ENCODE peak calls at places on chromosomes 4 and X, in nine cellular contexts. V is BJ, O is choroid plexus epithelial cell, N is tibial nerve, T is pancreas, E is prostate gland, U is lung, I is left lung, Y is astrocyte. S is an unnamed sample.

GRCh38 chrX:31323658-31324057 is 251.8 kb upstream of the FTHL17 start:
- DNase-seq in V (no peak), O (no peak), N (no peak), T (no peak), E (no peak), U (no peak), I (no peak), Y (no peak), S (no peak)

GRCh38 chrX:155001873-155002272 is 20.6 kb downstream of the F8 start:
- DNase-seq in V (no peak), O (no peak), N (no peak), T (no peak), E (no peak), U (no peak), I (no peak), Y (no peak), S (no peak)

GRCh38 chrX:100720301-100720700 is 11.6 kb downstream of the SYTL4 start:
- DNase-seq in V (no peak), O (peak), N (no peak), T (no peak), E (no peak), U (no peak), I (no peak), Y (no peak), S (no peak)

GRCh38 chr4:41358626-41359025 is 101.9 kb downstream of the UCHL1 start:
- DNase-seq in V (no peak), O (no peak), N (no peak), T (no peak), E (peak), U (peak), I (no peak), Y (peak), S (no peak)

GRCh38 chrX:20067709-20068315 is 48.9 kb downstream of the MAP7D2 start:
- DNase-seq in V (peak), O (peak), N (peak), T (peak), E (peak), U (peak), I (peak), Y (peak), S (peak)

GRCh38 chrX:78314561-78314960 is 12.8 kb downstream of the CYSLTR1 start:
- DNase-seq in V (no peak), O (no peak), N (no peak), T (no peak), E (no peak), U (no peak), I (no peak), Y (no peak), S (no peak)

GRCh38 chrX:146278381-146278780 is 460.8 kb downstream of the SLITRK2 start:
- DNase-seq in V (no peak), O (no peak), N (no peak), T (no peak), E (no peak), U (no peak), I (no peak), Y (no peak), S (no peak)

GRCh38 chr4:2266181-2266580 is 4.3 kb upstream of the MXD4 start:
- DNase-seq in V (no peak), O (peak), N (peak), T (peak), E (peak), U (no peak), I (peak), Y (peak), S (no peak)

GRCh38 chr4:171676555-171677215 is 136.5 kb upstream of the GALNTL6 start:
- DNase-seq in V (no peak), O (no peak), N (no peak), T (no peak), E (no peak), U (no peak), I (no peak), Y (no peak), S (no peak)

DNA sequence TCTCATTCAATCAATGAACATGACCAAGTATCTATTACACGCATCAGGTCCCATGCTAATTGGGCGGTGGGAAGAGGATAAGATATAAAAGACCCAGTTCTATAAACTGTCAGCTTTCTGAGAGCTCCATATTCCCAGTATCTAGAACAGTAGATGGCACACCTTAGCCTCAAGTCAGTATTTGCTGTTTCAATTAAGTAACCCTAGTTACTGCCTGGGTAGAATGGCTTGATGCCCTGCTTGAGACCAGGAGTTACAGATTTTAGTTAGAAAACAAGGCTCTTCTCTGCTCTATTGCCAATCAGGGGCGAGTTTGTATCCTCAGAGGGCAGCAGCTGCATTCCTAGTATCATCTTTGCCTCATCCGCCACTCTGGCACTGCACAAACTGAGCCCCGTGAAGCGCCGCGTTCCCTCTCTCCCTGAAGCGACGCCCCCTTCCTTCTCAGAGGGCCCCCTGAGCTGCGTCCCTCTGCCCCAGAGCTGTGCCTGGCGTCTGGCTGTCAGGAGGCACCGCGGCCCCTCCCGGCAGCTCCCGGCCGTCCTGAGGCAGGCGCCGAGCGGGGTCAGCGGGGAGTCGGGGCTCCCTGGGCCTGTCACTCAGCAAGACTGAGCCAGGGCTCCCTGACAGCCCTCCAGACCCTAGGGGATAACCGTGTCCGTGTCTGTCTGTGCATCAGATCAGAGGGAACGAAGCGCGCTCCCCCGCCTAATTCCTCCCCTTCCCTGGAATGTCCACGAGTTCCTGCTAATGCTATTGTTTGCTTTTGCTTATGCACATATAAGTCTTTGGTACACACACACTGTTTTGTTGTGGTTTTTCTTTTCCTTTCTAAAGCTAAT is 212.4 kb upstream of the TTC29 start:
- DNase-seq in V (no peak), O (peak), N (no peak), T (no peak), E (no peak), U (no peak), I (peak), Y (peak), S (peak)
- TF ChIP-seq CTCF in V (no peak), O (no peak), N (no peak), T (no peak), E (no peak), U (no peak), I (no peak), Y (no peak), S (peak)

GRCh38 chr4:114905017-114905416 is 208.4 kb downstream of the NDST4 start:
- DNase-seq in V (no peak), O (no peak), N (no peak), T (no peak), E (no peak), U (no peak), I (no peak), Y (no peak), S (no peak)

DNA sequence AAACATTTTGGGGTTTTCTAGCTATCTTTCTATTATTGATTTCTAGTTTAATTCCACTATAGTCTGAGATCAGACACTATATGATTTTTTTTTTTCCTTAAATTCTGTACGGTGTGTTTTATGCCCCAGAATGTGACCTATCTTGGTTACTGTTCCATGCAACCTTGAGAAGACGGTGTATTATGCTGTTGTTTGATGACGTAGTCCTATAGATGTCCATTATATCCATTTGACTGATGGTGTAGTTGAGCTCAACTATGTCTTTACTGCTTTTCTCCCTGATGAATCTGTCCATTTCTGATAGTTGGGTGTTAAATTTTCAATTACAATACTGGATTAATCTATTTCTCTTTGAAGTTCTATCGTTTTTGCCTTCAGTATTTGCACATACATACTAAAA is 212.5 kb downstream of the NDST4 start:
- DNase-seq in V (no peak), O (no peak), N (no peak), T (no peak), E (no peak), U (no peak), I (no peak), Y (no peak), S (no peak)
- H3K4me3 ChIP-seq in V (no peak), O (no peak), N (no peak), T (no peak), E (no peak), U (no peak), I (no peak), Y (no peak), S (no peak)

GRCh38 chr4:110347805-110348204 is 128.2 kb upstream of the ENPEP start:
- DNase-seq in V (no peak), O (peak), N (no peak), T (no peak), E (no peak), U (no peak), I (no peak), Y (no peak), S (no peak)

GRCh38 chr4:110348711-110349383 is 127.1 kb upstream of the ENPEP start:
- DNase-seq in V (no peak), O (no peak), N (no peak), T (no peak), E (no peak), U (no peak), I (no peak), Y (no peak), S (no peak)

DNA sequence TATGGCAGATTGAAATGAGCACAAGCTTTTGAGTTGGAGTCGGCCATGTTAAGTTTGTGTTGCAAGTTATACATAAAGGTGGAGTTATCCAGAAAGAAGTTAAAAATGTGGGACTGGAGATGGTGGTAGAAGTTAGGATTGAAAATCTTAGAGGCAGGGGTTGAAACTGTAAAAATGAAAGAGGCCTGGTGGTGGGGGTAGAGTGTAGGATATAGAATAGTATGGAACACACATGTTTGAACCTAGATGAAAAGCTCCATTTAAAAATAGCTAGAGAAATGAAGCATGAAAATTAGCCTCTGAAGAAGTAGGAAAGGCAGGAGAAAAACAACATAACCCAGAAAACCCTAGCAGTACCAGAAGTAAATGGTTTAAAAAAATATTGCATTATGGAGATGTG is 131.8 kb upstream of the ENPEP start:
- DNase-seq in V (no peak), O (peak), N (no peak), T (no peak), E (no peak), U (no peak), I (no peak), Y (no peak), S (no peak)
- TF ChIP-seq CTCF in V (peak), O (peak), N (no peak), T (no peak), E (no peak), U (no peak), I (no peak), Y (peak), S (peak)

GRCh38 chrX:24190500-24191156 is 41.1 kb downstream of the ZFX start:
- DNase-seq in V (no peak), O (peak), N (no peak), T (no peak), E (no peak), U (no peak), I (no peak), Y (peak), S (no peak)
- H3K4me3 ChIP-seq in V (no peak), O (no peak), N (no peak), T (no peak), E (no peak), U (no peak), I (no peak), Y (no peak), S (no peak)

GRCh38 chrX:109049416-109049815 is 313.1 kb upstream of the IRS4 start:
- DNase-seq in V (no peak), O (no peak), N (no peak), T (no peak), E (no peak), U (no peak), I (no peak), Y (no peak), S (no peak)

DNA sequence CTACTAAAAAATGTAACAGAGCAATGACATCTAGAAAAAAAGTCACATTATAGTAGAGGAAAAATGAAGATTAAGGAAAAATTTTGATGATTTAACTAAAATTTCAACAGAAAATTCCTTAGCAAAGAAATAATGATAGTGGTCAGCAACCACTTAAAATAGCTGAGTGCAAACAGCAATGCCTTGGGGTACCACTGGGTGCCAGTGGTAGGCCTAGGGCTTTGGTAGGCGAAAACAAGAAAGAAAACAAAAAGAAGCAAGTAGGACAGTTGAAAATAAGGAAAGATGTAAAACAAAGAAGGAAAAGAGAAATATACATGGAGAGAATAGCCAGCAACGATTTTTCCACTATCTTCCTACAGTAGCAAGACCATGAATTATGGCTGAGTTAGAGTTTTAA is 313.5 kb upstream of the IRS4 start:
- DNase-seq in V (no peak), O (peak), N (no peak), T (no peak), E (no peak), U (no peak), I (no peak), Y (no peak), S (no peak)
- TF ChIP-seq CTCF in V (no peak), O (peak), N (no peak), T (no peak), E (no peak), U (no peak), I (no peak), Y (no peak), S (no peak)

GRCh38 chrX:118520858-118521206 is 25.2 kb downstream of the DOCK11 start:
- DNase-seq in V (no peak), O (no peak), N (no peak), T (no peak), E (no peak), U (no peak), I (no peak), Y (no peak), S (no peak)
- H3K4me3 ChIP-seq in V (no peak), O (no peak), N (no peak), T (no peak), E (no peak), U (no peak), I (no peak), Y (no peak), S (no peak)

DNA sequence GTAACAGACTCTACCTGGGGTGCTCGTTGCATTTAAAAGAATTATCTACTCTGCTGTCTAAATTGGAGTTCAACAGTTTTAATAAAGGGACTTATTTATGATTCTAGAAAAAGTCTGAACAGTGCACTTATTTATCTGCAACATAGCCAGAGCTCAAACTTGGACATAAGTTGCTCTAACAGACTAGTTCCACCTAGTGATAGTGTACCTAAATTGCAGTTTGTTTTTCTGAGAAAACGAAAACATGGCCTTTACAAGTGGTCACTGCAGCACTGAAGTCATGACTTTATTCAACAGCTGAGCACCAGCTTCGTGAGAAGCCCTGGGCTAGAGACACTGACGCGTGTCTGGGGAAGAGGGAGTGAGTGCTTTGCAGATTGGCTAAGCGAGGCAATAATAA is 77.3 kb upstream of the IGSF1 start:
- DNase-seq in V (no peak), O (no peak), N (no peak), T (no peak), E (no peak), U (no peak), I (no peak), Y (no peak), S (no peak)
- TF ChIP-seq CTCF in V (no peak), O (no peak), N (no peak), T (peak), E (no peak), U (no peak), I (no peak), Y (no peak), S (no peak)

DNA sequence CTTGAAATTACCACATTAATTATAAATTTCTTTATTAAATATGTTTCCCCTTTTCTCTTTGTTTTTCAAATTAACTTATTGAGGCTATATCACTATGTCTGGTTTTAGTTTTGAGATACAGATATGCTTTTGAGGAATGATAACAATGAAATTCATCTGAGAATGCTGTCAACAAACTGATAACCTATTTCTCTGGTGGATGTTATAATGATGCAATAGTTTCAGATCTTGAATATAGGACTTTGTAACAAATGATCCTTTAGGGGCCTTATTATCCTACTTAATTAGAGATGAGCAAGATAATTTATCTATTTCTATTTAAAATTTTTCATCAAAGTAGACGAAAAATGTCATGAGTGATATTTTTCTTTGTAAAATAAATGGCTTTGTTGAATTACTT is 123.7 kb downstream of the MAGEB17 start:
- DNase-seq in V (no peak), O (no peak), N (no peak), T (no peak), E (no peak), U (no peak), I (no peak), Y (no peak), S (no peak)
- H3K4me3 ChIP-seq in V (no peak), O (no peak), N (no peak), T (no peak), E (no peak), U (no peak), I (no peak), Y (no peak), S (no peak)

DNA sequence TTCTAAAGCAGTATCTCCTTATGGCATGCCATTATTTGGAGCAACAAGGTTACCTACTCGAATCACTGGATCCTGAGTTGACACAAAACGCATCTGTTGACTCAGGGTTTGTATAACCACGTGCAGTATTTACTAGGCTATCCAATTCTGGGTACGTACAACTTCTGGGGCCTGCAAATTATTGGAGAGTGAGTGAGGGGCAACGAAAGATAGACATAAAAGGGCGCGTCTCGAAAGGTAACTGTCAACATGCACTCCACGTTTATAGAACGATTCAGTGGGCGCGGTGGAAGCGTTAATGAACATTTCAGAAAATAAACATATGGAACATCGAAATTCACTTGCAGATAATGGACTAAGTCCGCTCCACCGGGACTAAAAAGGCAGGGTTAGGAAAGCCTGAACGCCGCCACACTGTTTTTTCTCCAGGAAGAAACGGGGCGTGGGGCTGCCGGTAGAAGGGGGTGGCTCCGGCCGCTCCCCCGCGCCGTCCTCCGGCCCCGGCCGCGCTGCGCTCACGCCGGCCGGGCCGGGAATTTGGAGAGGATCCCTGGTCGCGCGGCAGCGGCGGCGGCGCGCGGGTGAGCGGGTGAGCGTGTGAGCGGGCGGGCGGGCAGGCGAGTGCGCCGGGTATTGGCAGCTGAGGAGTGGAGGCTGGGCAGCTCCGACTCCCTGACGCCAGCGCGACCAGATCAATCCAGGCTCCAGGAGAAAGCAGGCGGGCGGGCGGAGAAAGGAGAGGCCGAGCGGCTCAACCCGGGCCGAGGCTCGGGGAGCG is at the start of gene SMAD1:
- DNase-seq in V (peak), O (peak), N (peak), T (peak), E (peak), U (peak), I (peak), Y (peak), S (peak)
- TF ChIP-seq CTCF in V (no peak), O (no peak), N (no peak), T (no peak), E (peak), U (no peak), I (no peak), Y (no peak), S (no peak)

S was measured in retinal pigment epithelial cell.